ENCODE peak calls at places on chromosome 12, in four cellular contexts. S is CD8-positive, alpha-beta T cell; L is thyroid gland; P is body of pancreas. K is an unnamed sample.

GRCh38 chr12:52519826-52520662 is at the start of gene KRT5:
- DNase-seq in L (no peak), S (no peak), P (no peak), K (no peak)

GRCh38 chr12:8779862-8780261 is 42.6 kb upstream of the A2ML1 start:
- DNase-seq in L (no peak), S (no peak), P (no peak), K (no peak)

GRCh38 chr12:117093431-117093830 is 5.8 kb downstream of the TESC start:
- DNase-seq in P (no peak), S (no peak), L (no peak), K (no peak)

GRCh38 chr12:30678221-30678620 is 17.4 kb downstream of the IPO8 start:
- DNase-seq in S (no peak), L (no peak), P (no peak), K (no peak)

GRCh38 chr12:60174476-60174875 is 578.6 kb downstream of the SLC16A7 start:
- DNase-seq in L (no peak), P (no peak), S (no peak), K (no peak)

GRCh38 chr12:27193854-27194544 is 50.1 kb upstream of the STK38L start:
- DNase-seq in S (no peak), L (no peak), P (peak), K (no peak)

GRCh38 chr12:75623631-75624118 is 112.3 kb upstream of the KRR1 start:
- DNase-seq in L (no peak), S (no peak), P (no peak), K (no peak)

GRCh38 chr12:98402081-98402480 is 113.3 kb upstream of the TMPO start:
- DNase-seq in L (no peak), P (no peak), S (no peak), K (no peak)

GRCh38 chr12:125346361-125346760 is 281.1 kb downstream of the AACS start:
- DNase-seq in P (no peak), L (no peak), S (no peak), K (no peak)

GRCh38 chr12:57868211-57868610 is 21.7 kb upstream of the CTDSP2 start:
- DNase-seq in P (no peak), S (no peak), L (no peak), K (no peak)

GRCh38 chr12:2258035-2258434 is 205.2 kb downstream of the CACNA1C start:
- DNase-seq in L (no peak), P (no peak), S (no peak), K (no peak)

GRCh38 chr12:115349711-115350110 is 665.7 kb upstream of the TBX3 start:
- DNase-seq in S (no peak), L (no peak), P (no peak), K (no peak)

GRCh38 chr12:120367924-120368788 is 808 bp downstream of the MSI1 start:
- DNase-seq in L (no peak), P (peak), S (no peak), K (no peak)

GRCh38 chr12:24111101-24111500 is 161.6 kb upstream of the SOX5 start:
- DNase-seq in P (no peak), L (no peak), S (no peak), K (no peak)

GRCh38 chr12:509494-509893 is 49.8 kb downstream of the B4GALNT3 start:
- DNase-seq in P (no peak), L (peak), S (no peak), K (no peak)

GRCh38 chr12:92539966-92540791 is 162.6 kb upstream of the PLEKHG7 start:
- DNase-seq in L (peak), S (no peak), P (peak), K (no peak)

GRCh38 chr12:110252716-110253115 is 28.3 kb upstream of the ATP2A2 start:
- DNase-seq in S (no peak), P (no peak), L (no peak), K (no peak)
- H3K27ac ChIP-seq in S (no peak), P (no peak), L (no peak), K (no peak)

DNA sequence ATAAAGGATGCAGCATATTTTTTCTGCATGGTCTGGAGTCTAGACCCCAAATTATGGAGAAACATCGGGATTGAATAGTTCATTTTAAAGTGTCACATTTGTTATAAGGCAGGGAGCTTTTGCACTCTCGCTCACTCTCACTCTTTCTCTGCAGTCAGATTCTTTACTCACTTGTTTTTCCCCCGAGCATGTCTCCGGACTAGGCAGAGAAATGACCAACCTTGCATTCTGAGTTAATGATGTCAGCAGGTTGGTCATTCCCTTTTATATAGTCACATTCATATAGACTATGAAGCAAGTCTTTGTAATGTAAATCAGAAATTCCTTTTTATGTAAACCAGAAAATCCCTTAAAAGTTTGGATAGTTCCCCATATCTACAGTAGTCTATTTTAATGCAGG is 4.1 kb downstream of the C12orf75 start:
- DNase-seq in L (no peak), S (no peak), P (no peak), K (no peak)
- H3K27ac ChIP-seq in L (no peak), S (no peak), P (no peak), K (no peak)

DNA sequence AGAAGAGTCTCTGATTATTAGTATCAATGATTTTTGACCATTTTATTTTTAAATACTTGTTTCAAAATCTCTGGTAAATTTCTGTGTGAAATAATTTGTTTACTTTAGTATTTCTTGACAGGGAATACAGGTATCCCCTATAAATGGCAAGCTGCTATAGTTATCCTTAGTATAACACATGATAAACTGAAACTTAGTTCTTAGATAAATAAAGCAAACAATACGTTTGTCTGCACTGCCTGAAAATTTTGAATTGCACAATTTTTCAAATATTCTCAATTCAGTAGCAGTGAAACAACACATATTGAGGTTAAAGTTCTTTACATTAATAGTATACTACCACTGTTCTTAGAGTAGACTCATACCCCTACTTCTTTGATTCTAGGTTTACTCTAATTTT is 26.9 kb downstream of the CNOT2 start:
- DNase-seq in S (no peak), P (no peak), L (no peak), K (no peak)
- H3K27ac ChIP-seq in S (no peak), P (no peak), L (no peak), K (no peak)

DNA sequence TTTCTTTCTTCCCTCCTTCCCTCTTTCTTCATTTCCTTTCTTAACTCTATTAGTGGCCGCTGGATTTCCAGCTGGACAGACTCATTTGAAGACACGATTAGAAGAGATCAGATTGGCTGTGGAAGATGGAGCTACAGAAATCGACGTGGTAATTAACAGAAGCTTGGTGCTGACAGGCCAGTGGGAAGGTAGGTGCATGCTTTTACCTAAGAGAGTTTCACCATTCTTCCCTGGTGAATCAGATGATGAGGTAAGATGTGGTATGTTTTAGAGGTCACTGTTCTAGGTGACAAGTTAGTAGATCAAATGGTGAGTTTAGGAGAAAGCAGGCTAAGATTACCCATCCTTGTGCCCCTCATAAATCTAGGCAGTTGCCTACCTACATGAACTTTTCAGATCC is 51.6 kb downstream of the DERA start:
- DNase-seq in P (no peak), S (no peak), L (no peak), K (no peak)
- H3K27ac ChIP-seq in P (no peak), S (no peak), L (no peak), K (no peak)

GRCh38 chr12:47751561-47751960 is 7.1 kb downstream of the RAPGEF3 start:
- DNase-seq in S (no peak), P (no peak), L (no peak), K (no peak)
- H3K27ac ChIP-seq in S (no peak), P (no peak), L (no peak), K (peak)

DNA sequence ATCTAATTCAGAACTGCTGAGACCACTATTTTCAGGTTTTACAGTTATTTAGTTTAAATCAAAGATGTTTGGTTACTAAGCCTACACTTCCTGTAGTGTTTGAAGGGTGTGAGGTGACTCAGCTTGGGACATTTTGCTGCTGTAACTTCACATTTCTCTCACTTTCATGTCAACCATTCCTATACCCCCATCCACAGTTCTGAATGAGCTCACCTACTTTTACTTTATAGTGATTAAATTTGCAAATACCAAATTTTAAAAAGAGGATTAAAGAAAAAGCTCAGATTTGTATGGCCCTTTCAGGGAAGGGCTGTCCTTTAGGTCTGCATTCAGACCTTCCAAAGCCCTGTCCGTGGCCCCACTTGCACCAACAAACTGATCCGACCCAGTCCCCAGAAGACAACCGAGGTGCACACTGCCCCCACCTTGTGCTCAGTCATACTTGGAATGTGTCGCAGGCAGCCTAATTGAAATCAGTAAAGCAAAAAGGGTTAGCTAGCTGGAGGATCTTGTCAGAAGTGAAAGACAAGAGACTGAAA is 174.4 kb downstream of the MON2 start:
- DNase-seq in L (peak), P (no peak), S (no peak), K (no peak)
- H3K27ac ChIP-seq in L (peak), P (no peak), S (no peak), K (no peak)